ENCODE peak calls at places on chromosome 17, in six cellular contexts. G is tibial nerve, E is body of pancreas, M is mucosa of descending colon, F is PC-3, P is heart left ventricle. V is an unnamed sample.

GRCh38 chr17:40548982-40549680 is 16.1 kb downstream of the CCR7 start:
- DNase-seq in G (peak), E (peak), M (peak), F (peak), P (no peak), V (peak)

GRCh38 chr17:62681939-62682381 is 54.5 kb downstream of the MRC2 start:
- DNase-seq in G (no peak), E (no peak), M (no peak), F (no peak), P (no peak), V (peak)

GRCh38 chr17:79633937-79634813 is 23.3 kb upstream of the RBFOX3 start:
- DNase-seq in G (no peak), E (no peak), M (no peak), F (no peak), P (no peak), V (peak)

GRCh38 chr17:74367206-74367605 is at the start of gene GPR142:
- DNase-seq in G (no peak), E (no peak), M (no peak), F (no peak), P (no peak), V (no peak)

GRCh38 chr17:77634710-77635109 is 323.8 kb upstream of the TNRC6C start:
- DNase-seq in G (no peak), E (no peak), M (no peak), F (no peak), P (no peak), V (no peak)

GRCh38 chr17:66507103-66507923 is 204.9 kb downstream of the PRKCA start:
- DNase-seq in G (peak), E (peak), M (peak), F (peak), P (no peak), V (no peak)

GRCh38 chr17:74475189-74475588 is 8.8 kb downstream of the CD300A start:
- DNase-seq in G (no peak), E (no peak), M (no peak), F (no peak), P (no peak), V (no peak)

GRCh38 chr17:49520386-49521087 is 25.4 kb downstream of the NGFR start:
- DNase-seq in G (peak), E (no peak), M (no peak), F (no peak), P (no peak), V (no peak)

GRCh38 chr17:37605813-37606505 is 3.3 kb downstream of the SYNRG start:
- DNase-seq in G (no peak), E (no peak), M (peak), F (no peak), P (no peak), V (no peak)

GRCh38 chr17:35788504-35788998 is 6.9 kb downstream of the MMP28 start:
- DNase-seq in G (peak), E (no peak), M (no peak), F (peak), P (no peak), V (no peak)

GRCh38 chr17:33015716-33016346 is 24.2 kb downstream of the SPACA3 start:
- DNase-seq in G (no peak), E (no peak), M (no peak), F (no peak), P (no peak), V (no peak)

GRCh38 chr17:8226536-8227237 is 16.3 kb upstream of the AURKB start:
- DNase-seq in G (peak), E (peak), M (peak), F (peak), P (peak), V (peak)

GRCh38 chr17:49848019-49848473 is at the start of gene TAC4:
- DNase-seq in G (no peak), E (no peak), M (no peak), F (no peak), P (no peak), V (no peak)

GRCh38 chr17:76946111-76946771 is 78.0 kb downstream of the MGAT5B start:
- DNase-seq in G (no peak), E (no peak), M (no peak), F (no peak), P (no peak), V (no peak)

GRCh38 chr17:37833237-37833859 is 88.5 kb upstream of the HNF1B start:
- DNase-seq in G (no peak), E (no peak), M (no peak), F (no peak), P (no peak), V (no peak)

GRCh38 chr17:76515291-76515949 is 14.2 kb upstream of the RHBDF2 start:
- DNase-seq in G (peak), E (peak), M (peak), F (no peak), P (peak), V (peak)

GRCh38 chr17:9271989-9272388 is 250.7 kb downstream of the NTN1 start:
- DNase-seq in G (no peak), E (no peak), M (no peak), F (no peak), P (no peak), V (no peak)

GRCh38 chr17:76582660-76583059 is 3.0 kb downstream of the ST6GALNAC2 start:
- DNase-seq in G (no peak), E (no peak), M (no peak), F (no peak), P (no peak), V (no peak)

GRCh38 chr17:45019177-45019711 is 32.2 kb downstream of the DCAKD start:
- DNase-seq in G (peak), E (peak), M (peak), F (peak), P (peak), V (peak)

GRCh38 chr17:45775576-45776011 is 8.5 kb upstream of the CRHR1 start:
- DNase-seq in G (no peak), E (peak), M (peak), F (peak), P (peak), V (no peak)

GRCh38 chr17:76497979-76498885 is 3.0 kb downstream of the RHBDF2 start:
- DNase-seq in G (no peak), E (peak), M (peak), F (peak), P (peak), V (peak)

GRCh38 chr17:69267219-69267618 is 38.6 kb upstream of the ABCA10 start:
- DNase-seq in G (no peak), E (no peak), M (no peak), F (no peak), P (no peak), V (no peak)

GRCh38 chr17:58249270-58250133 is 11.1 kb downstream of the LPO start:
- DNase-seq in G (peak), E (peak), M (peak), F (peak), P (peak), V (peak)

GRCh38 chr17:81991684-81992513 is 14.5 kb downstream of the ASPSCR1 start:
- DNase-seq in G (no peak), E (peak), M (peak), F (peak), P (peak), V (peak)

GRCh38 chr17:2390199-2390880 is 10.5 kb downstream of the MNT start:
- DNase-seq in G (no peak), E (no peak), M (no peak), F (no peak), P (no peak), V (no peak)

GRCh38 chr17:63082273-63082861 is 116.3 kb downstream of the TANC2 start:
- DNase-seq in G (no peak), E (no peak), M (peak), F (peak), P (no peak), V (no peak)

GRCh38 chr17:42087736-42088705 is 10.3 kb downstream of the ZNF385C start:
- DNase-seq in G (no peak), E (no peak), M (no peak), F (no peak), P (no peak), V (no peak)

GRCh38 chr17:17322516-17323510 is 19.6 kb downstream of the NT5M start:
- DNase-seq in G (no peak), E (no peak), M (no peak), F (no peak), P (no peak), V (peak)

GRCh38 chr17:17931159-17931558 is 41.0 kb downstream of the TOM1L2 start:
- DNase-seq in G (no peak), E (no peak), M (no peak), F (no peak), P (no peak), V (no peak)

GRCh38 chr17:50817142-50817751 is 18.1 kb upstream of the WFIKKN2 start:
- DNase-seq in G (peak), E (peak), M (peak), F (peak), P (peak), V (peak)

DNA sequence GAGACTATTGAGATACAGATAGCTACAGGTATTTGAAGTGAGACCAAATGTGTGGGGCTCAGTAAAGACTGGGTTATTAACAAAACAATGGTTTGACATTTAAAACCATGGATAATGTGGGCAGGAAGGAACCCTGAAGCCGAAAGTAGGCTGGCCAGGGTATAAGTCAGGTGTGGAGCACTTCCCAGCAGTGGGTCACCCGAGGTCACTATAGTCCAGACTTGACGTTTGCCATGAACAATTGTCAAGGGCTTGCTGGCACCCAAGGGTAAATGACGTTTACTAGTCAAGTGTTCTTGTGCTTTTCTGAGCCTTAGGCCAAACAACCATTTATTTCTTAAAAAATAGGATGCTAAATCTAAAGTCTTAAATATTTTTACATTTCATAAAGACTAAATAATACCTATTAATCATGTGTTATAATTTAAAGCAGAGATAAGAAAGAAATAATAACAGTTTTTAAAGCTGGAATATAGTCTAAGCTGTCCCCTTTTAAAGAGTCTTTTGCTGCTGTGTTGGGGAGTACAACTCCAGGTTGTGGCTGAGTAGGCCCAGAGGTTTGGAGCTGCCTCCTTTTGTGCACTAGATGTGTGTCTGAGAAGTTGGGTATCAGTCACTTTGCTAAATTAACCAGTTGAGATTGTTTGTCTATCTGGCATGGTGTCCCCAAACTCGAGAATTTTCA is 15.7 kb downstream of the ALDH3A2 start:
- DNase-seq in G (no peak), E (no peak), M (no peak), F (no peak), P (peak), V (peak)
- H3K4me3 ChIP-seq in G (no peak), E (no peak), M (no peak), F (no peak), P (no peak), V (no peak)

GRCh38 chr17:65099941-65100315 is 37.2 kb upstream of the RGS9 start:
- DNase-seq in G (peak), E (peak), M (peak), F (peak), P (no peak), V (peak)
- TF ChIP-seq CTCF in G (no peak), E (no peak), M (no peak), F (no peak), P (no peak), V (no peak)

GRCh38 chr17:31308935-31309334 is 4.9 kb downstream of the EVI2B start:
- DNase-seq in G (no peak), E (no peak), M (no peak), F (no peak), P (no peak), V (no peak)
- H3K4me3 ChIP-seq in G (no peak), E (no peak), M (no peak), F (no peak), P (peak), V (peak)

GRCh38 chr17:73210002-73210678 is 17.3 kb downstream of the COG1 start:
- DNase-seq in G (no peak), E (no peak), M (no peak), F (peak), P (no peak), V (no peak)
- TF ChIP-seq CTCF in G (no peak), E (peak), M (no peak), F (peak), P (no peak), V (peak)

GRCh38 chr17:43952351-43952723 is 1.4 kb downstream of the PYY start:
- DNase-seq in G (no peak), E (no peak), M (no peak), F (no peak), P (no peak), V (no peak)

GRCh38 chr17:43952724-43953666 is 745 bp downstream of the PYY start:
- DNase-seq in G (no peak), E (no peak), M (no peak), F (no peak), P (no peak), V (no peak)

GRCh38 chr17:43951750-43952149 is 2.0 kb downstream of the PYY start:
- DNase-seq in G (no peak), E (no peak), M (no peak), F (no peak), P (no peak), V (no peak)

GRCh38 chr17:43956222-43956621 is 2.5 kb upstream of the PYY start:
- DNase-seq in G (no peak), E (no peak), M (no peak), F (no peak), P (no peak), V (no peak)

GRCh38 chr17:43953746-43954145 is at the start of gene PYY:
- DNase-seq in G (no peak), E (no peak), M (no peak), F (no peak), P (no peak), V (no peak)
- H3K4me3 ChIP-seq in G (no peak), E (no peak), M (no peak), F (no peak), P (no peak), V (peak)

DNA sequence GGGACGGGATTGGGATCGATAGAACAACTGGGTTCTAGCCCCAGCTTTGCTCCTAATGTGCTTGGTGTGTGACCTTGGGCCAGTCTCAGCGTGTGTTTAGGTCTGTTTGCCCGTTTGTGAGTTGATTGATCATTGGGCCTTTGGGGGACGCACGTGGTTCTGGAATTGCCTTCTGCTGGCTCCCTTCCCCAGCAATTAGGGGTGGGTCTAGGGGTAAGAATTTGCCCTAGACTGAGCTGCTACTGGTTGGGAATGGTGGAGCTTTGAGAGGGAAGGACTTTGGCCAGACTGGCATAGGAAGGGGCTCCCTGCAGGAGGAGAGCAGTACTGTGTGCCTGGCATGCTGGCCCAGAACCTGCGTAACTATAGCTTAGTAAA is 1.5 kb downstream of the SPNS2 start:
- DNase-seq in G (no peak), E (no peak), M (no peak), F (no peak), P (no peak), V (no peak)
- TF ChIP-seq CTCF in G (no peak), E (no peak), M (no peak), F (no peak), P (no peak), V (peak)

DNA sequence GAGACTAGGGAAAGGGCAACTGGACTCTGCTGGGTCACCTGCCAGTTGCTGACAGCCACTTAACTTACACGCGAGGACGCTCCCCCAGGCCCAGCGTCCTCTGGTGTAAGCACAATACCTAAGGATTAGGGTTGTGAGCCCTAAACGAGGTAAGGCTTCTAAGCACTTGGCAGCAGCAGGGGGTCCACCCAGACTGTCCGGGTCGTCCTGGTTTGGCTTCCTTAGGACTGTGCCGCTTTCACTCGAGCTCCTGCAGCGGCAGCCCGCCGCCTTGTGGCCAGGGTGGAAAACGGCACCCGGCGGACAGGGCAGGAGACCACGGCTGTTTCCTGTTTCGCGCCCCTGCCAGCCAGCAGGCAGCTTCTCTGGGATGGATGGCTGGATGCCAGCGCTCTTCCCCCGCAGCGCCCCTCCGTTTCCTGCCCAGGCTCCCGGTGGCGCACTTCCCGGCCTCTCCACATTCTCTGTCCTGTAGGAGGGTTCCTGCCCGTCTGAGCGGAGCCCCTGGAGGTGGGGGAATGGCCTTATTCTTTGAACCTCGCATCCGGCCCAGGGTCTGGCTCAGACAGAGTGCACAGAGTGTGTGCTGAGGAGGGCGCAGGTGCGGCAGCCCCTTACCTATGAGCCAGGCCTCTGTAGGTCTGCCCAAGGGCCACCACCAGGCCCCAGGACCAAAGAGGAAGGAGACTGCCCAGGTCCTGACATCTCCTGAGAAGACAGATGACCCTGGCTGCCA is 47.0 kb upstream of the AMZ2 start:
- DNase-seq in G (peak), E (peak), M (peak), F (peak), P (peak), V (peak)
- H3K4me3 ChIP-seq in G (peak), E (no peak), M (no peak), F (peak), P (peak), V (peak)

V was measured in lower lobe of right lung.